ENCODE peak calls at places on chromosomes 7 and 10, in four cellular contexts. C, P, O and B are unnamed samples.
A peak's percentile ranks its signal among the peaks of the same experiment; 100 is the strongest.

GRCh38 chr7:106426803-106427202 is 142.0 kb upstream of the NAMPT start:
- DNase-seq in P (no peak), O (no peak), C (no peak), B (no peak)

GRCh38 chr7:71251706-71252105 is 119.8 kb downstream of the GALNT17 start:
- DNase-seq in C (no peak), O (no peak), P (no peak), B (no peak)

GRCh38 chr10:24483701-24484100 is 240.0 kb downstream of the ARHGAP21 start:
- DNase-seq in O (peak; percentile 38), C (no peak), P (no peak), B (peak; percentile 53)

GRCh38 chr7:84675633-84676034 is 481.0 kb upstream of the SEMA3A start:
- DNase-seq in C (no peak), O (peak; percentile 5), P (no peak), B (no peak)

GRCh38 chr7:86942995-86943394 is 116.5 kb downstream of the ELAPOR2 start:
- DNase-seq in P (no peak), O (no peak), C (no peak), B (no peak)

GRCh38 chr7:159227433-159227832 is 82.8 kb upstream of the VIPR2 start:
- DNase-seq in P (no peak), O (no peak), C (no peak), B (no peak)

GRCh38 chr10:21318768-21319167 is 206.7 kb downstream of the SKIDA1 start:
- DNase-seq in C (peak; percentile 59), P (no peak), O (no peak), B (no peak)

GRCh38 chr7:54799792-54800191 is 40.8 kb upstream of the SEC61G start:
- DNase-seq in P (no peak), C (no peak), O (no peak), B (no peak)

GRCh38 chr10:74585231-74586087 is 240.9 kb upstream of the KAT6B start:
- DNase-seq in O (no peak), C (peak; percentile 57), P (peak; percentile 25), B (peak; percentile 60)

GRCh38 chr7:131606346-131607290 is 50.2 kb upstream of the PODXL start:
- DNase-seq in P (no peak), C (no peak), O (peak; percentile 64), B (peak; percentile 16)

GRCh38 chr7:47956220-47956619 is 8.0 kb upstream of the PKD1L1 start:
- DNase-seq in C (no peak), P (no peak), O (no peak), B (no peak)

GRCh38 chr7:135281363-135281949 is 47.8 kb downstream of the STRA8 start:
- DNase-seq in P (peak; percentile 95), C (peak; percentile 94), O (peak; percentile 78), B (peak; percentile 83)

GRCh38 chr10:5514226-5514881 is 10.4 kb upstream of the CALML3 start:
- DNase-seq in O (peak; percentile 34), C (no peak), P (no peak), B (no peak)

GRCh38 chr10:107545717-107546116 is 381.2 kb upstream of the SORCS1 start:
- DNase-seq in P (no peak), O (no peak), C (no peak), B (no peak)

GRCh38 chr7:70093496-70093895 is 495.2 kb downstream of the AUTS2 start:
- DNase-seq in O (no peak), C (no peak), P (no peak), B (no peak)

GRCh38 chr7:121832347-121832746 is 40.6 kb upstream of the PTPRZ1 start:
- DNase-seq in C (no peak), O (no peak), P (peak; percentile 68), B (no peak)

GRCh38 chr7:143410523-143411004 is 1.9 kb upstream of the EPHA1 start:
- DNase-seq in P (peak; percentile 30), C (no peak), O (peak; percentile 99), B (no peak)

GRCh38 chr7:223118-223800 is 30.9 kb downstream of the FAM20C start:
- DNase-seq in P (no peak), C (no peak), O (no peak), B (no peak)

GRCh38 chr10:132842397-132842796 is 56.5 kb upstream of the NKX6-2 start:
- DNase-seq in C (no peak), P (no peak), O (no peak), B (no peak)

GRCh38 chr7:129270077-129270476 is 45.2 kb downstream of the AHCYL2 start:
- DNase-seq in P (no peak), O (no peak), C (no peak), B (no peak)

GRCh38 chr10:117555017-117555416 is 12.5 kb downstream of the EMX2 start:
- DNase-seq in C (no peak), P (no peak), O (no peak), B (no peak)

GRCh38 chr7:54015251-54015650 is 526.9 kb upstream of the VSTM2A start:
- DNase-seq in P (no peak), C (no peak), O (peak; percentile 38), B (no peak)

GRCh38 chr10:113661332-113661731 is 2.5 kb downstream of the NRAP start:
- DNase-seq in P (no peak), C (no peak), O (no peak), B (no peak)

GRCh38 chr10:121158988-121159579 is 307.9 kb downstream of the WDR11 start:
- DNase-seq in O (peak; percentile 12), C (no peak), P (peak; percentile 28), B (no peak)

GRCh38 chr10:29634764-29635625 is at the start of gene SVIL:
- DNase-seq in P (no peak), C (no peak), O (no peak), B (no peak)

GRCh38 chr7:151539055-151539714 is 19.5 kb upstream of the RHEB start:
- DNase-seq in P (peak; percentile 80), O (no peak), C (peak; percentile 60), B (no peak)

GRCh38 chr10:104323721-104324686 is 14.3 kb downstream of the ITPRIP start:
- DNase-seq in C (no peak), P (peak; percentile 66), O (peak; percentile 79), B (no peak)

GRCh38 chr10:87651801-87652200 is 7.9 kb upstream of the PAPSS2 start:
- DNase-seq in C (no peak), P (no peak), O (no peak), B (no peak)

GRCh38 chr10:18368681-18369080 is 228.5 kb downstream of the CACNB2 start:
- DNase-seq in C (no peak), P (no peak), O (peak; percentile 16), B (no peak)

GRCh38 chr10:44306147-44306710 is 78.7 kb downstream of the CXCL12 start:
- DNase-seq in C (no peak), P (no peak), O (no peak), B (no peak)

GRCh38 chr7:33876600-33877274 is 28.6 kb upstream of the BMPER start:
- DNase-seq in P (no peak), C (no peak), O (no peak), B (no peak)

GRCh38 chr7:49400891-49401550 is 372.4 kb upstream of the VWC2 start:
- DNase-seq in P (peak; percentile 68), C (no peak), O (no peak), B (no peak)

GRCh38 chr10:127612-128432 is 7.4 kb upstream of the ZMYND11 start:
- DNase-seq in C (peak; percentile 73), O (peak; percentile 97), P (peak; percentile 57), B (peak; percentile 48)